ENCODE peak calls at places on chromosomes 11 and 22, in seven cellular contexts. I is BE2C, L is fibroblast of pulmonary artery, A is natural killer cell, U is foreskin keratinocyte, F is progenitor cell of endocrine pancreas, Y is retinal pigment epithelial cell. K is an unnamed sample.
A peak's percentile ranks its signal among the peaks of the same experiment; 100 is the strongest.

GRCh38 chr11:67269401-67270255 is 3.4 kb downstream of the GRK2 start:
- DNase-seq in U (no peak), A (peak; percentile 52), Y (no peak), L (no peak), I (no peak), F (no peak), K (no peak)

GRCh38 chr11:111229604-111230003 is 15.9 kb upstream of the POU2AF2 start:
- DNase-seq in U (no peak), F (no peak), L (no peak), I (no peak), Y (no peak), A (no peak), K (no peak)

GRCh38 chr11:110184974-110185597 is 91.9 kb downstream of the ZC3H12C start:
- DNase-seq in I (no peak), F (no peak), A (no peak), Y (no peak), L (peak; percentile 64), U (peak; percentile 60), K (no peak)

GRCh38 chr11:26599421-26599820 is 27.4 kb upstream of the MUC15 start:
- DNase-seq in L (peak; percentile 85), Y (no peak), I (no peak), F (no peak), A (no peak), U (peak; percentile 79), K (no peak)

GRCh38 chr11:34299284-34299961 is 58.4 kb downstream of the ABTB2 start:
- DNase-seq in A (no peak), U (no peak), Y (no peak), I (no peak), F (no peak), L (no peak), K (no peak)

GRCh38 chr11:133947298-133947905 is 9.4 kb downstream of the IGSF9B start:
- DNase-seq in Y (no peak), F (peak; percentile 57), A (no peak), L (peak; percentile 50), I (peak; percentile 75), U (peak; percentile 29), K (no peak)

GRCh38 chr11:2531987-2532703 is 87.3 kb downstream of the KCNQ1 start:
- DNase-seq in U (no peak), I (no peak), F (no peak), A (no peak), L (no peak), Y (no peak), K (no peak)

GRCh38 chr11:95453616-95454118 is 222.7 kb upstream of the SESN3 start:
- DNase-seq in I (peak; percentile 36), F (no peak), Y (peak; percentile 69), L (peak; percentile 13), A (no peak), U (peak; percentile 79), K (no peak)

GRCh38 chr11:77187776-77188175 is 59.7 kb downstream of the MYO7A start:
- DNase-seq in U (no peak), Y (no peak), I (no peak), A (no peak), L (no peak), F (no peak), K (no peak)

GRCh38 chr11:32090774-32091370 is at the start of gene RCN1:
- DNase-seq in A (peak; percentile 45), I (peak; percentile 68), L (peak; percentile 85), U (no peak), Y (peak; percentile 15), F (peak; percentile 79), K (peak; percentile 31)

GRCh38 chr11:107249054-107249453 is 208.6 kb downstream of the CWF19L2 start:
- DNase-seq in F (no peak), L (no peak), A (no peak), U (no peak), Y (no peak), I (no peak), K (no peak)

GRCh38 chr11:43917851-43918250 is 24.6 kb upstream of the C11orf96 start:
- DNase-seq in F (no peak), U (no peak), Y (no peak), I (no peak), A (no peak), L (no peak), K (no peak)

GRCh38 chr22:41480397-41480735 is 11.4 kb downstream of the ACO2 start:
- DNase-seq in Y (peak; percentile 55), A (no peak), I (no peak), L (peak; percentile 45), F (no peak), U (no peak), K (no peak)

GRCh38 chr22:18104566-18104965 is 6.0 kb upstream of the TUBA8 start:
- DNase-seq in I (peak; percentile 55), A (no peak), L (peak; percentile 49), F (no peak), Y (no peak), U (no peak), K (no peak)

GRCh38 chr11:44658451-44658850 is 68.3 kb upstream of the TSPAN18 start:
- DNase-seq in F (no peak), L (peak; percentile 35), U (no peak), A (no peak), Y (no peak), I (peak; percentile 54), K (no peak)

DNA sequence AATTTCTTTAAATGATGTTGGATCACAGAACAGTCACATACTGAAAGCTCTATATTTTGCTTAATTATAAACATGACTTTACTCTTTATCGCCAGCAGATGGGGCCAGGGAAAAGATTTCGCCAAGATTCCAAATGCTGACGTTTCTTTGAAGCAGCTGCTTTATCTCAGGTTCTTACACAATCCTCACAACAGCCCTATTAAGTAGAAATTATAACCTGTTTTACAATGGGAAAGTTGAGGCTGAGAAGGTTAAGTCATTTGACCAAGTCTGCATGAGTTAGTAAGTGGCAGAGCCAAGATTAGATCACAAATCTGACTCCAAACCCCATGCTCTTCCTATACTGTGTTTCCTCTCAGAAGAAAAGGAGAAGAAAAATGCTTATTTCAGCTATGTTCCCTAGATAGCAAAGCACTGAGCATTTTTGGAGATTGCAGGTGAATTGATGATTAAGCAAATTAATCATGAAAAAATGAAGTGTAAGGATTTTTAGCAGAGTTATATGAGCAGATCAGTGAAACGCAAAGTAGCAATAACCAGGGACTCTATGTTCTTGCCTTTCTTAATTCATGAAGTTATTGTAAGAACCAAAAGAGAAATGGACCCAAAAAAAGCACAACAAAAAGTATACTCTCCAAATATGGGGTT is 79.0 kb downstream of the AASDHPPT start:
- DNase-seq in I (no peak), L (peak; percentile 94), U (peak; percentile 55), F (no peak), A (no peak), Y (peak; percentile 51), K (no peak)
- TF ChIP-seq CTCF in I (peak; percentile 60), L (peak; percentile 61), U (peak; percentile 77), F (peak; percentile 71), A (no peak), Y (peak; percentile 65), K (peak; percentile 51)

DNA sequence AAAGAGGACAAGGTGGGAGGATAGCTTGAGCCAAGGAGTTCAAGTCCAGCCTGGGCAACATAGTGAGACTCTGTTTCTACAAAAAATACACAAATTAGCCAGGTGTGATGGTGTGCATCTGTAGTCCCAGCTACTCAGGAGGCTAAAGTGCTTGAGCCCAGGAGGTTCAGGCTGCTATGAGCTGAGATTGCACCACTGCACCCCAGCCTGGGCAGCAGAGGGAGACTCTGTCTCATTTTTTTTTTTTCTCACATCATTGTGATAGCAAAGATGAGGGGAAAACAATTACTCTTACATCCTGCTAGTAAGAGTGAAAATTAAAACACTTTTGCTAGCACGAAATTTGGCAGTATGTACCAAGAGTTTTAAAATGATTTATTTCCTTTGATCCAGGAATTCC is 463.7 kb downstream of the TMEM135 start:
- DNase-seq in Y (no peak), U (no peak), I (no peak), L (no peak), A (no peak), F (no peak), K (no peak)
- TF ChIP-seq CTCF in Y (no peak), U (no peak), I (no peak), L (no peak), A (no peak), F (no peak), K (no peak)

GRCh38 chr22:22058649-22059475 is 76.3 kb upstream of the TOP3B start:
- DNase-seq in F (no peak), A (no peak), L (no peak), Y (no peak), U (no peak), I (no peak), K (no peak)

GRCh38 chr22:22059476-22060002 is 77.0 kb upstream of the TOP3B start:
- DNase-seq in A (no peak), F (no peak), Y (no peak), U (no peak), I (no peak), L (no peak), K (no peak)

GRCh38 chr22:22062306-22062793 is 79.8 kb upstream of the TOP3B start:
- DNase-seq in A (no peak), U (no peak), L (no peak), F (no peak), I (no peak), Y (no peak), K (no peak)

GRCh38 chr22:22060200-22061084 is 77.9 kb upstream of the TOP3B start:
- DNase-seq in I (peak; percentile 78), F (peak; percentile 41), Y (no peak), U (peak; percentile 30), A (peak; percentile 35), L (peak; percentile 36), K (peak; percentile 29)

DNA sequence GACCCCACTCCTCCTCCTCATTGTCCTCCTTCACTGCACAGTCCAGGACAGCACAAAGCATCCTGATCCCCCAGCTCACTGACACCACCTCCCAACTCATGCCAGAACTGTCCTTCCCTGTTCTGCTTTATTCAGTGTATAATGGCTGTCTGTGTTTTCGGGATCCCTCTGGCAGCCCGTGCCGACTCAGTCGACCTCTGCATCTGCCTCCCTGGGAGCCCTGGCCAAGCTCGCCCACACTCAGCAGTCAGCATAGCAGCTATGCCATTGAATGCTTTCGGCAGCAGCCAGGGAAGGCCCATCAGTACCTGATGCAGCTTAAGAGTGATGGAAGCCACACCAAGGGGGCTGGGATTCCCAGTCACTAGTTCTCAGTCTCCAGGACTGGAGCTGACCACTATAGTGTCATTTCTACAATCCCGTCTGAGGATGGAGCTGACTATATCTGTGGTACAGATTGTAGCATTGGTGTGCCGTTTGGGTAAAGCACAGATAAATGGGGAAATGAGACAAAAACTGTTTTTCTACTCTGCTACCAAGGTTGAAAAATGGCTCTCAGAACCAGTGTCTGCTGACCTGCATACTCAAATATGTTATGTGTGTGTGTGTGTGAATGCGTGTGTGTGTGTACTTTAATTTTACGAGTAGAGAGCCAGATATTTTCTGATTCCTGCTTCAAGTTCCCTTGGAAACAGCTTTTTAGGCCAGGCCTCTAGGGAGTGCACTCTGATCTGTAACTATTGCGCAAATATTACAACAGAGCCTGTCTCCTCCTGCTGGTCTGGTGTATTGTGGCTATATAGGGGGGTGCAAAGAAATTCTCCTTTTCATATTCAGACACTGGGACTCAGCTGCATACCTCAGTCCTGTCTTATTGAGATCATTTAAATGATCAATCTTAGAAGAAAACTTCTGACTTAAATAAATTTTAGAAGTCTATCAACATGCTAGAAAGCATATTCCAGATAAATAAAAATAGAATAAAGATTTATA is 78.8 kb upstream of the TOP3B start:
- DNase-seq in F (no peak), U (no peak), Y (no peak), L (peak; percentile 69), A (no peak), I (no peak), K (no peak)
- TF ChIP-seq CTCF in F (no peak), U (peak; percentile 38), Y (peak; percentile 28), L (peak; percentile 38), A (no peak), I (no peak), K (no peak)

DNA sequence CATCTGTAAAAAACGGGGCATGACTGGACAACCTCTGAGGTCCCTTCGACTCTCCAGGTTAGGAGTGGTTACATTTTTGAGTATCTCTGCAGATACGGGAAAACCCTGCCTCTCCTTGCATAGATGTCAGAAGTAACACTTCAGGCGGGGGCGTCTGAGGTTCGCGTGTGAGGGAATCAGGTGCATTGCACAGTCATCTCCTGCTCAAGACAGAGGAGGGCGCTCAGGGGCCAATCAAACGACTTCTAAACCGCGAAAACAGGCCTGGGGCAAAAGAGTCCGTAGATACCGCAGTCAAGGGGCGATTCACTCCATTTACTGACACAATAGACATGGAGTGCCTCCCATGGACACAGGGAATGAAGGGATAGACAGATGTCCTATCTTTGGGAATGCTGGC is 31.7 kb downstream of the KIRREL3 start:
- DNase-seq in A (no peak), L (no peak), Y (no peak), I (no peak), U (no peak), F (no peak), K (no peak)
- TF ChIP-seq CTCF in A (no peak), L (no peak), Y (no peak), I (no peak), U (no peak), F (peak; percentile 12), K (no peak)